ENCODE peak calls at places on chromosomes 4 and X, in four cellular contexts. One of them, this sample, is unnamed.

GRCh38 chrX:72105436-72105835 is 26.3 kb downstream of the RTL5 start:
- DNase-seq in HepG2: no peak
- DNase-seq in GM12878: peak
- DNase-seq in K562: no peak
- DNase-seq in this sample: no peak

GRCh38 chr4:77190053-77190452 is 33.0 kb downstream of the CCNG2 start:
- DNase-seq in HepG2: no peak
- DNase-seq in GM12878: no peak
- DNase-seq in K562: no peak
- DNase-seq in this sample: no peak

GRCh38 chrX:114344756-114345155 is 239.1 kb upstream of the HTR2C start:
- DNase-seq in HepG2: peak
- DNase-seq in GM12878: no peak
- DNase-seq in K562: peak
- DNase-seq in this sample: peak

GRCh38 chr4:5045099-5045498 is 6.2 kb upstream of the STK32B start:
- DNase-seq in HepG2: no peak
- DNase-seq in GM12878: no peak
- DNase-seq in K562: no peak
- DNase-seq in this sample: no peak

GRCh38 chr4:97432551-97432950 is 710.7 kb downstream of the STPG2 start:
- DNase-seq in HepG2: no peak
- DNase-seq in GM12878: no peak
- DNase-seq in K562: no peak
- DNase-seq in this sample: no peak

GRCh38 chr4:18081708-18082107 is 60.2 kb upstream of the LCORL start:
- DNase-seq in HepG2: no peak
- DNase-seq in GM12878: no peak
- DNase-seq in K562: no peak
- DNase-seq in this sample: no peak

GRCh38 chr4:42638993-42639392 is 17.9 kb downstream of the ATP8A1 start:
- DNase-seq in HepG2: no peak
- DNase-seq in GM12878: peak
- DNase-seq in K562: no peak
- DNase-seq in this sample: no peak

GRCh38 chrX:14420876-14421275 is 108.5 kb upstream of the GLRA2 start:
- DNase-seq in HepG2: no peak
- DNase-seq in GM12878: no peak
- DNase-seq in K562: no peak
- DNase-seq in this sample: no peak

GRCh38 chrX:39808471-39808917 is 289.3 kb downstream of the BCOR start:
- DNase-seq in HepG2: no peak
- DNase-seq in GM12878: no peak
- DNase-seq in K562: peak
- DNase-seq in this sample: peak

GRCh38 chrX:102917801-102918200 is 19.3 kb upstream of the RAB40AL start:
- DNase-seq in HepG2: no peak
- DNase-seq in GM12878: no peak
- DNase-seq in K562: no peak
- DNase-seq in this sample: no peak

GRCh38 chr4:7358100-7358735 is 76.5 kb downstream of the PSAPL1 start:
- DNase-seq in HepG2: no peak
- DNase-seq in GM12878: no peak
- DNase-seq in K562: no peak
- DNase-seq in this sample: no peak

GRCh38 chrX:71450433-71451106 is 82.3 kb upstream of the OGT start:
- DNase-seq in HepG2: no peak
- DNase-seq in GM12878: no peak
- DNase-seq in K562: peak
- DNase-seq in this sample: no peak

GRCh38 chr4:3243066-3243775 is 5.7 kb upstream of the MSANTD1 start:
- DNase-seq in HepG2: no peak
- DNase-seq in GM12878: no peak
- DNase-seq in K562: no peak
- DNase-seq in this sample: no peak

GRCh38 chrX:7852166-7852565 is 9.2 kb downstream of the VCX start:
- DNase-seq in HepG2: no peak
- DNase-seq in GM12878: no peak
- DNase-seq in K562: no peak
- DNase-seq in this sample: no peak

GRCh38 chrX:135477576-135477975 is 42.9 kb upstream of the INTS6L start:
- DNase-seq in HepG2: peak
- DNase-seq in GM12878: no peak
- DNase-seq in K562: peak
- DNase-seq in this sample: peak

GRCh38 chrX:108178099-108178498 is 86.5 kb downstream of the ATG4A start:
- DNase-seq in HepG2: no peak
- DNase-seq in GM12878: no peak
- DNase-seq in K562: no peak
- DNase-seq in this sample: no peak

GRCh38 chr4:121213940-121214339 is 49.8 kb upstream of the TNIP3 start:
- DNase-seq in HepG2: no peak
- DNase-seq in GM12878: no peak
- DNase-seq in K562: no peak
- DNase-seq in this sample: no peak

GRCh38 chr4:121216438-121216837 is 52.3 kb upstream of the TNIP3 start:
- DNase-seq in HepG2: no peak
- DNase-seq in GM12878: no peak
- DNase-seq in K562: no peak
- DNase-seq in this sample: no peak

GRCh38 chr4:121220698-121221097 is 56.6 kb upstream of the TNIP3 start:
- DNase-seq in HepG2: no peak
- DNase-seq in GM12878: no peak
- DNase-seq in K562: no peak
- DNase-seq in this sample: no peak

GRCh38 chr4:121219222-121219621 is 55.1 kb upstream of the TNIP3 start:
- DNase-seq in HepG2: no peak
- DNase-seq in GM12878: no peak
- DNase-seq in K562: no peak
- DNase-seq in this sample: no peak

DNA sequence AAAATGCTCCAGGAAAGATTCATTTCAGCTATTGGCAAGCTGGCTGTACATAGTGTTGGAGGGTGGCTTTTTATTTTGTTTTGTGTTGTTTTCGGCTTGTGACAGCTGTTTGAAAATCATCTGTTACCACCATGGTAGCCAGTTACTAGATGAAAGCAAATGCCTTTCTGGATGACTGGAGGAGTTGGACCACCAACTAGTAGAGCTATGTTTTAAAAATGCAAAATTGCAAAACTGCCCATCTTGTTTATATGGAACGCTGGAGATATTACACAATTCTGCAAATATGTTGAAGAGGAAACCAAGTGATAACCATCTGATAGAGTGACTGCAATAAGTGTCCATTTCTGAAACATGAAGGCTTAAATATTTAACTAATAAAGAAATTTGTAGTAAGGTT is 53.3 kb upstream of the TNIP3 start:
- DNase-seq in HepG2: no peak
- DNase-seq in GM12878: no peak
- DNase-seq in K562: no peak
- DNase-seq in this sample: no peak
- TF ChIP-seq MAX in HepG2: no peak
- TF ChIP-seq MAX in GM12878: no peak
- TF ChIP-seq MAX in K562: no peak
- TF ChIP-seq MAX in this sample: no peak

GRCh38 chr4:20217951-20218350 is 33.8 kb upstream of the SLIT2 start:
- DNase-seq in HepG2: no peak
- DNase-seq in GM12878: no peak
- DNase-seq in K562: no peak
- DNase-seq in this sample: no peak

GRCh38 chr4:20217521-20217920 is 34.2 kb upstream of the SLIT2 start:
- DNase-seq in HepG2: no peak
- DNase-seq in GM12878: no peak
- DNase-seq in K562: no peak
- DNase-seq in this sample: no peak

GRCh38 chr4:20219526-20219925 is 32.2 kb upstream of the SLIT2 start:
- DNase-seq in HepG2: no peak
- DNase-seq in GM12878: no peak
- DNase-seq in K562: no peak
- DNase-seq in this sample: no peak
- TF ChIP-seq NFIC in HepG2: no peak
- TF ChIP-seq NFIC in GM12878: no peak
- TF ChIP-seq NFIC in K562: no peak
- TF ChIP-seq NFIC in this sample: no peak

DNA sequence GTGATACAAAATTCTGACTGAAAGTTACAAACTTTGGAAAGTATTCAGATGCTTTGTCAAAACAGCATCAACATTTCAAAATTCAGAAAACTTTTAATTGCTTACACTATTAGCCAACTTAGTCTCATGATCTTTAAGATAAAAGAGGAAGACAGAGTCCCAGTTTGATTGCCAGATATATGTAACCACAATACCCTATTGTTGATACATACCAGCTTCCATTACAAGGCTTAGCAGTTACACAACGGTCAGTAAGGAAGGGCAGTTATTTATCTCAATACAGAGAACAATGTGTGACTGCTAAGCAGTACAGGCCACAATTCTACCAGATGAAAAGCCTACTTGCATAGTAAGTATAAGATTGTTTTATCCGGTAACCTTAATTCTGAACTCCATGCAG is 138.4 kb downstream of the SPANXN3 start:
- DNase-seq in HepG2: no peak
- DNase-seq in GM12878: no peak
- DNase-seq in K562: no peak
- DNase-seq in this sample: no peak
- TF ChIP-seq POLR2AphosphoS5 in HepG2: no peak
- TF ChIP-seq POLR2AphosphoS5 in GM12878: no peak
- TF ChIP-seq POLR2AphosphoS5 in K562: no peak
- TF ChIP-seq POLR2AphosphoS5 in this sample: no peak

DNA sequence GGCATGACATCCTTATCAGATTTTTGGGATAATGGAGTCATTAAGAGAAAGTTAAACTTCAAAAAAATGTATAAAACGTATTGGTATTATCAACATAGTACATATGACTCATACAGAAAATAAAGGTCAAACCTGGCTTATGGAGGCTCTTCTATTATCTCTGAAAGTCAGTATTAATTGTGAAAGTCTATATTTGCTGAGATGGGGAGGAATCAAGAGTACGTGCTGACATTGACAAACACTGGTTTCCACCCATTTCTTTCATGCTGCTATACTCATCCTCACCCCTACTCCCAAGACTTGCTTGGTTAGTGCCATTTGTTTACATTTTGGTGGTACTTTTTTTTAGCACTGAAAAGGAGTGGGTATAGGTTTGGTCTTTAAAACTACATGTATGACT is 30.8 kb upstream of the PLA2G12A start:
- DNase-seq in HepG2: no peak
- DNase-seq in GM12878: no peak
- DNase-seq in K562: no peak
- DNase-seq in this sample: no peak
- TF ChIP-seq MAX in HepG2: no peak
- TF ChIP-seq MAX in GM12878: no peak
- TF ChIP-seq MAX in K562: no peak
- TF ChIP-seq MAX in this sample: no peak

GRCh38 chr4:66486068-66486467 is 815.8 kb upstream of the EPHA5 start:
- DNase-seq in HepG2: no peak
- DNase-seq in GM12878: no peak
- DNase-seq in K562: no peak
- DNase-seq in this sample: no peak

GRCh38 chr4:66489783-66490452 is 819.6 kb upstream of the EPHA5 start:
- DNase-seq in HepG2: no peak
- DNase-seq in GM12878: no peak
- DNase-seq in K562: no peak
- DNase-seq in this sample: no peak

GRCh38 chr4:66489370-66489769 is 819.1 kb upstream of the EPHA5 start:
- DNase-seq in HepG2: no peak
- DNase-seq in GM12878: no peak
- DNase-seq in K562: no peak
- DNase-seq in this sample: no peak
- TF ChIP-seq NFIC in HepG2: no peak
- TF ChIP-seq NFIC in GM12878: no peak
- TF ChIP-seq NFIC in K562: no peak
- TF ChIP-seq NFIC in this sample: no peak

GRCh38 chrX:139933904-139934303 is 1.1 kb upstream of the ATP11C start:
- DNase-seq in HepG2: peak
- DNase-seq in GM12878: no peak
- DNase-seq in K562: no peak
- DNase-seq in this sample: no peak
- TF ChIP-seq POLR2AphosphoS5 in HepG2: peak
- TF ChIP-seq POLR2AphosphoS5 in GM12878: no peak
- TF ChIP-seq POLR2AphosphoS5 in K562: no peak
- TF ChIP-seq POLR2AphosphoS5 in this sample: no peak

GRCh38 chrX:78452356-78452755 is 124.9 kb upstream of the CYSLTR1 start:
- DNase-seq in HepG2: no peak
- DNase-seq in GM12878: no peak
- DNase-seq in K562: no peak
- DNase-seq in this sample: no peak
- TF ChIP-seq MAX in HepG2: no peak
- TF ChIP-seq MAX in GM12878: no peak
- TF ChIP-seq MAX in K562: no peak
- TF ChIP-seq MAX in this sample: no peak

GRCh38 chr4:61462451-61463326 is 262.6 kb downstream of the ADGRL3 start:
- DNase-seq in HepG2: peak
- DNase-seq in GM12878: no peak
- DNase-seq in K562: no peak
- DNase-seq in this sample: no peak

GRCh38 chr4:61468091-61468720 is 268.1 kb downstream of the ADGRL3 start:
- DNase-seq in HepG2: no peak
- DNase-seq in GM12878: no peak
- DNase-seq in K562: no peak
- DNase-seq in this sample: no peak
- TF ChIP-seq NFIC in HepG2: no peak
- TF ChIP-seq NFIC in GM12878: no peak
- TF ChIP-seq NFIC in K562: no peak
- TF ChIP-seq NFIC in this sample: no peak

DNA sequence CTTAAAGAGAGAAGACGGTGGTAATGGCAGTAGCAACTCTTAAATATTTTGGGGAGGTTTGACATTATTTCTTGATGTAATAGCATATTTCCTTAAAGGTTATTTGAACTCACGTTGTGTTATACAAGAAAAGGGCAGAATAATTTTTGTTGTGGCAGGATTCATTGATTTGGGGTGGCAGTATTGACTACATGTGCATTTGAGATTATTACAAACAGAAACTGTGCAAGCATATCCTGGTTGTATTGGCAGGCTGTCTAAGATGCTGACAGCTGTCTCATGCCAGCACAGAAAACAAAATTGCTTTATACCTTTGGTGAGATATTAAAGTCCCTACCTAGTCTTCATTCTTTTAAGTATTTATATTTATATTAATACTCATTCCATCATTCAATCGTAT is 300.7 kb upstream of the MAGEC2 start:
- DNase-seq in HepG2: no peak
- DNase-seq in GM12878: no peak
- DNase-seq in K562: no peak
- DNase-seq in this sample: no peak
- TF ChIP-seq POLR2AphosphoS5 in HepG2: no peak
- TF ChIP-seq POLR2AphosphoS5 in GM12878: no peak
- TF ChIP-seq POLR2AphosphoS5 in K562: no peak
- TF ChIP-seq POLR2AphosphoS5 in this sample: no peak